ENCODE peak calls at places on chromosomes 3 and 15, in five cellular contexts. U is activated T-helper 1 cell treated with Interleukin-2 at 50 U/mL for 16 hours, F is T-helper 9 cell, Z is endodermal cell, I is mammary epithelial cell. W is an unnamed sample.

GRCh38 chr15:68154923-68155559 is 50.1 kb downstream of the CALML4 start:
- DNase-seq in U (no peak), F (no peak), Z (peak), I (peak), W (peak)

GRCh38 chr3:114879059-114880031 is 267.7 kb downstream of the ZBTB20 start:
- DNase-seq in U (no peak), F (no peak), Z (no peak), I (peak), W (no peak)

GRCh38 chr3:43729707-43730399 is 39.1 kb downstream of the ABHD5 start:
- DNase-seq in U (no peak), F (no peak), Z (no peak), I (no peak), W (no peak)

GRCh38 chr15:45372032-45372995 is 6.0 kb downstream of the GATM start:
- DNase-seq in U (no peak), F (no peak), Z (no peak), I (peak), W (no peak)

GRCh38 chr3:61564405-61565059 is 3.2 kb downstream of the PTPRG start:
- DNase-seq in U (no peak), F (no peak), Z (peak), I (no peak), W (peak)

GRCh38 chr15:100880139-100880896 is 687 bp downstream of the ALDH1A3 start:
- DNase-seq in U (no peak), F (no peak), Z (peak), I (no peak), W (no peak)

GRCh38 chr3:53677406-53677805 is 168.8 kb downstream of the CHDH start:
- DNase-seq in U (no peak), F (no peak), Z (no peak), I (no peak), W (no peak)

GRCh38 chr3:105866656-105867653 is 1.9 kb downstream of the CBLB start:
- DNase-seq in U (no peak), F (no peak), Z (no peak), I (peak), W (no peak)

GRCh38 chr15:68652141-68652540 is 73.3 kb downstream of the CORO2B start:
- DNase-seq in U (no peak), F (no peak), Z (peak), I (no peak), W (peak)

GRCh38 chr3:52791928-52792327 is 2.7 kb upstream of the ITIH3 start:
- DNase-seq in U (no peak), F (no peak), Z (no peak), I (no peak), W (no peak)

GRCh38 chr3:43540625-43541024 is 81.2 kb downstream of the ANO10 start:
- DNase-seq in U (no peak), F (no peak), Z (no peak), I (no peak), W (no peak)

W was measured in right cardiac atrium.